ENCODE peak calls at places on chromosomes 2 and 18, in five cellular contexts. B is HepG2, K is psoas muscle, I is GM12878, U is RWPE2. W is an unnamed sample.

GRCh38 chr2:160941290-160941846 is 218.9 kb upstream of the TANK start:
- ATAC-seq in U (no peak), I (peak), B (no peak), K (no peak), W (no peak)

GRCh38 chr2:86138736-86139625 is 32.9 kb downstream of the PTCD3 start:
- ATAC-seq in K (no peak), I (no peak), B (no peak), U (no peak), W (no peak)

GRCh38 chr18:35267809-35268208 is 22.2 kb downstream of the ZSCAN30 start:
- ATAC-seq in K (peak), I (no peak), B (no peak), U (no peak), W (no peak)

GRCh38 chr18:9577361-9577760 is 37.0 kb downstream of the PPP4R1 start:
- ATAC-seq in U (no peak), I (no peak), K (no peak), B (no peak), W (no peak)

GRCh38 chr2:8219631-8220393 is 462.0 kb upstream of the ID2 start:
- ATAC-seq in B (peak), K (peak), U (no peak), I (no peak), W (peak)

GRCh38 chr2:164831180-164831579 is 10.4 kb downstream of the COBLL1 start:
- ATAC-seq in U (no peak), K (no peak), I (no peak), B (no peak), W (no peak)

GRCh38 chr2:113103958-113104627 is 23.3 kb upstream of the IL1RN start:
- ATAC-seq in K (no peak), U (no peak), I (no peak), B (no peak), W (no peak)

GRCh38 chr2:74515271-74516069 is 1.2 kb downstream of the TLX2 start:
- ATAC-seq in U (no peak), K (peak), B (no peak), I (peak), W (no peak)

GRCh38 chr2:236840857-236841256 is 244.8 kb upstream of the COPS8 start:
- ATAC-seq in U (no peak), B (no peak), I (no peak), K (no peak), W (no peak)

GRCh38 chr2:83369601-83370418 is 1089.3 kb downstream of the SUCLG1 start:
- ATAC-seq in U (no peak), K (no peak), B (no peak), I (no peak), W (no peak)

GRCh38 chr2:45938649-45939511 is 287.4 kb downstream of the PRKCE start:
- ATAC-seq in I (no peak), B (peak), K (peak), U (peak), W (peak)

DNA sequence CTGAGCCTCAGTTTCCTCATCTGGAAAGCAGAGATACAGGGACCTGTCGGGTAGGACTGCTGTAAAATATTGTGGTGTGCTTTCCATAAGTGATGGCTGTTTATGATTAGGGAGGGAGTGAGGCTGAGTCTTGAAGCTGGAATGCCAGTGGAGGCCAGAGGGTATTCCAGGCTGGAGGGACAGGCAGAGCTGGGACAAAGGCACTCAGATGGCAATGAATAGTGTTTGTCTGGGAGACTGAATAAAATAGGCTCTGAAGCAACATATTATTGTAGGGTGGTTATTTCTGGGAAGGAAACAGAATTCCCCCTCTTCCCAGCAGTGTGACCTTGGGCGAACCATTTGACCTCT is 120.7 kb downstream of the INHBB start:
- ATAC-seq in U (no peak), I (no peak), B (peak), K (no peak), W (no peak)
- H3K27ac ChIP-seq in U (no peak), I (no peak), B (peak), K (no peak), W (no peak)

DNA sequence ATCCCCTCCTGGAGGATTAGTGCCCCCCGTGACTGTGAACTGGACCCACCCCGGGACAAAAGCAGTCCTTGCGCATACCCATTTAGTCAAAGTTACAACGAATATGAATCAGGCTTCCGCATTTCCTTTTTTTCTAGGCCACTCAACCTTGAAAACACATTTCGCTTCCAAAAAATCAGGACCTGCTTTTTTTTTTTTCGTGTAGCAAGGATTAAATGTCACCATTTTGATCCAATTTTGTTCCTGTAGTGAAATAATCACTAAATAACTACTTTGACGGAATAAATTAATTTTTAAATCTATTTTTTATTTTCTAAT is 466 bp upstream of the FTCDNL1 start:
- ATAC-seq in U (no peak), K (no peak), B (no peak), I (no peak), W (no peak)
- TF ChIP-seq CTCF in U (peak), K (no peak), B (no peak), I (no peak), W (no peak)

GRCh38 chr18:39271654-39272053 is 1706.1 kb upstream of the CELF4 start:
- ATAC-seq in U (no peak), B (no peak), I (no peak), K (no peak), W (no peak)
- H3K27ac ChIP-seq in U (no peak), B (no peak), I (no peak), K (no peak), W (no peak)

GRCh38 chr2:108910541-108911396 is 78.3 kb downstream of the EDAR start:
- ATAC-seq in B (peak), U (no peak), I (no peak), K (no peak), W (no peak)

GRCh38 chr2:108909275-108909823 is 79.7 kb downstream of the EDAR start:
- ATAC-seq in B (no peak), I (no peak), K (no peak), U (no peak), W (no peak)

GRCh38 chr2:108908717-108909077 is 80.3 kb downstream of the EDAR start:
- ATAC-seq in U (no peak), B (no peak), K (no peak), I (no peak), W (no peak)

GRCh38 chr2:108911401-108911800 is 77.6 kb downstream of the EDAR start:
- ATAC-seq in U (no peak), B (no peak), I (no peak), K (no peak), W (no peak)

DNA sequence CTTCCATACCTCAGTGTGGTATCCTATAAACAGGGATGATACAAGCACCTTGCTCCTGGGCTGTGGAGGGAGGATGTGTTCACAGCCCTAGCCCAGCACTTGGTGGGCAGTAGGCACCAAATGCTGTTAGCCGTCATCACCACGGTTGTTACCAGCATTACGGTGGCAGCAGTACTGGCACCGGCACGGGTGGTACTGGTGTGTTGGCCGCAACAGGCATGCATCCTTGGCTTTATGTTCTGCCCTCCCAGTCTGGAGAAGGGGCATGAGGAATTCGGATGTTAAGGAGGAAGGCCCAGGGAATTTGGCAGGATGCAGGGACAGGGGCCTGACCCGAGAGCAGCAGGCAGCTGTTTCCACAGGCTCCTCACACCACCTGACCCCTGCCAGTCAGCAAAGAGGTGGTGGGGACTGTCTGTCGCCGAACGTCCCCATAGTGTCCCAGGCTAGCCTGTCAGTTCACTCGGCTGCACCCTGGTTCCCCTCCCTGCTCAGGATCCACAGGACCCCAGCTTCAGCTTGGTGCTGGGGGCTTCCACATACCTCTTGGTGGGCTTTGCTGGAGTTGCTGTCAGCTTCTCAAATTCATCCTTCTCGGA is 79.0 kb downstream of the EDAR start:
- ATAC-seq in I (no peak), B (no peak), U (no peak), K (no peak), W (no peak)
- TF ChIP-seq CTCF in I (no peak), B (no peak), U (no peak), K (no peak), W (no peak)

DNA sequence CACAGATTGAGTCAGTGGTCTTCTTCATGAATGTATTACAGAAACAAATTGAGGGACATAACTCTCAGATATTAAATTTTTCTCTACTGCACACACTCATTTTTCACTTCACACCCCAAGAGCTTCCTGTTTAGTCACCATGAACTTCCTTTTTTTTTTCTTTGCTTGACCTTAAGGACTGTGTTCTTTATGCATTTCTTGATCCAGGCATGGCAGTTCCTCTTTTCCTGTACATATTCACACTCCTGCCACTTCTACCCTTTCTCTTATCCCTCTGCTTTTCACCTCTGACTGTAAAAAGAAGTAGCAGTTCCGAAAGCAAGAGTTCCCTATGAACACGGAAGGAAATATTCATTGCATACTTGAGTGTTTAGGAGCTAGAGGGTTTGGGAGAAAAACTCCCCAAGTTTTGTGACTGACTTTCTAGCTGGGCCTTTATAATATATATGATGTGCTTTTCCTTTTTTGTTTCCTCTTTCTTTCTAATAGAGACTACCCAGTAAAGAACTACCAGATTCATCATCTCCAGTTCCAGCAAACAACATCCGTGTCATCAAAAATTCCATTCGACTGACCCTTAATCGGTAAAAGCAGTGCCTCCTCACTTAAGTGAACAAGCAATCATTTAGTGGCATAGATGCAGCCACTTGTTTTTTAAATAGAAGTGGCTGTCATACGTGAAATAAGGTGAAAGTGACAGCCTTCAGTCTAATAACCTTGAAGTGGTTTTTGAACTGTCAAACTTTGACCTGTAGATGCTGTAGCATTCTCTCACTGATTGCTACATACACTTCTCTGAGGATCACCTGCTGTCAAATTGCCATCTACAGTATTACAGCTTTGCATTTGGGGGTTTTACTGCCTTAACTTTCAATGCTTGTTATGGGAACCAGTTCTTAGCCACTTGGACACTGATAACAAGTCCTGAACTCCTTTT is 40.8 kb downstream of the PAPOLG start:
- ATAC-seq in K (no peak), U (no peak), I (peak), B (no peak), W (peak)
- H3K27ac ChIP-seq in K (no peak), U (peak), I (peak), B (no peak), W (no peak)

GRCh38 chr18:80200171-80200931 is 47.0 kb downstream of the PARD6G start:
- ATAC-seq in U (no peak), K (no peak), B (peak), I (no peak), W (no peak)
- TF ChIP-seq CTCF in U (peak), K (peak), B (peak), I (peak), W (no peak)

GRCh38 chr2:212265777-212266176 is 272.8 kb downstream of the ERBB4 start:
- ATAC-seq in I (peak), K (no peak), B (no peak), U (no peak), W (no peak)

GRCh38 chr2:212266310-212266709 is 272.3 kb downstream of the ERBB4 start:
- ATAC-seq in K (no peak), I (peak), B (no peak), U (no peak), W (no peak)

GRCh38 chr2:212274215-212274614 is 264.4 kb downstream of the ERBB4 start:
- ATAC-seq in K (no peak), U (no peak), I (no peak), B (no peak), W (no peak)

GRCh38 chr2:212271583-212271982 is 267.0 kb downstream of the ERBB4 start:
- ATAC-seq in I (no peak), B (no peak), K (no peak), U (no peak), W (no peak)
- H3K27ac ChIP-seq in I (no peak), B (no peak), K (no peak), U (no peak), W (no peak)

GRCh38 chr2:9574314-9574713 is 18.7 kb upstream of the ADAM17 start:
- ATAC-seq in U (no peak), I (no peak), K (no peak), B (no peak), W (no peak)

GRCh38 chr2:9578475-9579235 is 23.0 kb upstream of the ADAM17 start:
- ATAC-seq in K (no peak), I (no peak), B (peak), U (no peak), W (no peak)

GRCh38 chr2:9570182-9571060 is 14.8 kb upstream of the ADAM17 start:
- ATAC-seq in I (peak), B (peak), K (no peak), U (peak), W (no peak)

GRCh38 chr2:9573013-9573708 is 17.5 kb upstream of the ADAM17 start:
- ATAC-seq in I (no peak), U (peak), K (peak), B (no peak), W (no peak)

GRCh38 chr2:9573840-9574239 is 18.2 kb upstream of the ADAM17 start:
- ATAC-seq in U (peak), K (no peak), I (peak), B (peak), W (no peak)
- TF ChIP-seq CTCF in U (no peak), K (no peak), I (peak), B (no peak), W (peak)

W was measured in gastroesophageal sphincter.